ENCODE peak calls at places on chromosomes 2 and 18, in nine cellular contexts. A is esophagus muscularis mucosa, Z is IMR-90, N is progenitor cell of endocrine pancreas, U is uterus, J is MM.1S, G is psoas muscle, O is cardiac fibroblast, B is astrocyte of the spinal cord. W is an unnamed sample.

GRCh38 chr18:7363338-7363737 is 132.4 kb downstream of the LRRC30 start:
- DNase-seq in A (no peak), Z (no peak), N (no peak), U (no peak), J (no peak), G (no peak), O (no peak), B (no peak), W (no peak)

GRCh38 chr2:60989256-60989655 is 28.3 kb upstream of the PEX13 start:
- DNase-seq in A (no peak), Z (no peak), N (no peak), U (no peak), J (no peak), G (no peak), O (no peak), B (no peak), W (no peak)

GRCh38 chr2:206443735-206444527 is 599 bp downstream of the ADAM23 start:
- DNase-seq in A (no peak), Z (peak), N (peak), U (no peak), J (peak), G (peak), O (no peak), B (peak), W (no peak)

GRCh38 chr2:236265675-236266074 is 1.5 kb upstream of the ASB18 start:
- DNase-seq in A (no peak), Z (no peak), N (no peak), U (no peak), J (no peak), G (peak), O (no peak), B (no peak), W (no peak)

GRCh38 chr18:28514699-28515098 is 337.8 kb upstream of the CDH2 start:
- DNase-seq in A (no peak), Z (no peak), N (no peak), U (no peak), J (no peak), G (no peak), O (no peak), B (no peak), W (no peak)

GRCh38 chr2:241950878-241951331 is 81.4 kb downstream of the RTP5 start:
- DNase-seq in A (no peak), Z (peak), N (peak), U (peak), J (peak), G (peak), O (peak), B (peak), W (peak)

GRCh38 chr2:219609149-219609750 is 11.6 kb downstream of the STK11IP start:
- DNase-seq in A (no peak), Z (no peak), N (no peak), U (no peak), J (no peak), G (no peak), O (no peak), B (no peak), W (no peak)

GRCh38 chr2:142825861-142826260 is 51.6 kb upstream of the KYNU start:
- DNase-seq in A (no peak), Z (no peak), N (no peak), U (no peak), J (no peak), G (no peak), O (no peak), B (peak), W (no peak)

GRCh38 chr2:100814453-100814852 is 5.5 kb upstream of the NPAS2 start:
- DNase-seq in A (no peak), Z (no peak), N (no peak), U (no peak), J (no peak), G (no peak), O (no peak), B (no peak), W (no peak)

GRCh38 chr2:223043164-223043941 is 8.6 kb upstream of the KCNE4 start:
- DNase-seq in A (no peak), Z (no peak), N (no peak), U (no peak), J (no peak), G (no peak), O (peak), B (no peak), W (no peak)

GRCh38 chr2:45771251-45771650 is 119.8 kb downstream of the PRKCE start:
- DNase-seq in A (no peak), Z (peak), N (no peak), U (peak), J (no peak), G (peak), O (peak), B (no peak), W (peak)

GRCh38 chr2:41922177-41922576 is 125.6 kb upstream of the PKDCC start:
- DNase-seq in A (no peak), Z (no peak), N (no peak), U (no peak), J (no peak), G (no peak), O (no peak), B (no peak), W (no peak)

GRCh38 chr2:219906114-219906693 is 278.8 kb downstream of the SLC4A3 start:
- DNase-seq in A (no peak), Z (no peak), N (no peak), U (no peak), J (no peak), G (no peak), O (no peak), B (no peak), W (no peak)

GRCh38 chr18:12076424-12077140 is 17.1 kb upstream of the ANKRD62 start:
- DNase-seq in A (no peak), Z (peak), N (no peak), U (no peak), J (peak), G (no peak), O (peak), B (no peak), W (no peak)

GRCh38 chr2:74142340-74142739 is 5.4 kb downstream of the BOLA3 start:
- DNase-seq in A (peak), Z (no peak), N (no peak), U (no peak), J (no peak), G (no peak), O (no peak), B (no peak), W (no peak)

GRCh38 chr2:70199320-70199864 is 8.6 kb upstream of the C2orf42 start:
- DNase-seq in A (no peak), Z (no peak), N (no peak), U (no peak), J (no peak), G (no peak), O (no peak), B (no peak), W (no peak)

GRCh38 chr2:113966832-113967231 is 76.9 kb downstream of the ACTR3 start:
- DNase-seq in A (no peak), Z (peak), N (no peak), U (no peak), J (no peak), G (no peak), O (peak), B (peak), W (no peak)

GRCh38 chr2:113964436-113964835 is 74.5 kb downstream of the ACTR3 start:
- DNase-seq in A (no peak), Z (peak), N (no peak), U (no peak), J (no peak), G (no peak), O (no peak), B (no peak), W (no peak)

GRCh38 chr2:113966171-113966570 is 76.3 kb downstream of the ACTR3 start:
- DNase-seq in A (no peak), Z (no peak), N (no peak), U (no peak), J (no peak), G (no peak), O (no peak), B (no peak), W (no peak)

GRCh38 chr2:113965228-113965627 is 75.3 kb downstream of the ACTR3 start:
- DNase-seq in A (no peak), Z (no peak), N (no peak), U (no peak), J (no peak), G (no peak), O (no peak), B (no peak), W (no peak)

GRCh38 chr2:113965644-113966043 is 75.8 kb downstream of the ACTR3 start:
- DNase-seq in A (no peak), Z (peak), N (no peak), U (no peak), J (peak), G (no peak), O (peak), B (peak), W (no peak)
- TF ChIP-seq CTCF in A (no peak), Z (peak), N (peak), U (no peak), J (peak), G (peak), O (peak), B (peak), W (peak)

DNA sequence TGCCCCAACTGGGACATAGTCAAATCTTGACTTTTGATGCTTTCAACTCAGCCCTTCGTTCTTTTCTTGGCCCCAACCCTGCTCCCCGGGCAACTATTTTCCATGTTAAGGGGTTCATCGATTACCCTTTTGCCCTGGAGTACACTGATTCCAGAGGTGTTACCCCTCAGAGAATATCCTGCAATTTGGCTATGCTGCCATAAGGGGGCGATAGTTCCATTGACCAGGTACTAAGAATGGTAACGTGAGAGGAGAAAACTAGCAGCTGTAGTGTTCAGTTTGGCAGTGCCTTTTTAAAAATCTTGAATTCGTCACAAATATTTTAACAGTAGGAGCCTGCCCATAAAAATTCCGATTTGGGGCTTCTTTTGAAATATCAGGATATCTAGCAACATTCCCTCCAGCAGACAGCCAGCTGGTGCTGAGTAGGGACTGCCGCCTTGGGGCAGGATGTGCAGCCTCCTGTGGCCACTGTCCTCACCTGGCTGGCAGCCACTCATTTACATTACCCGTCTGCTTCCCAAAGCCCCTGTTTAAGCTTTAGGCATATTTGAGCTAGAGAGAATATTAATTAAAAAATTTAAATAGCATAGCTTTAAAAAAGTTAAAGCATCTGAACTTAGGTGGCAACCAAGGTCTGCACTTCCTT is 146.3 kb upstream of the SKOR2 start:
- DNase-seq in A (no peak), Z (no peak), N (no peak), U (no peak), J (peak), G (no peak), O (no peak), B (no peak), W (no peak)
- TF ChIP-seq CTCF in A (no peak), Z (peak), N (peak), U (no peak), J (peak), G (no peak), O (no peak), B (peak), W (peak)

DNA sequence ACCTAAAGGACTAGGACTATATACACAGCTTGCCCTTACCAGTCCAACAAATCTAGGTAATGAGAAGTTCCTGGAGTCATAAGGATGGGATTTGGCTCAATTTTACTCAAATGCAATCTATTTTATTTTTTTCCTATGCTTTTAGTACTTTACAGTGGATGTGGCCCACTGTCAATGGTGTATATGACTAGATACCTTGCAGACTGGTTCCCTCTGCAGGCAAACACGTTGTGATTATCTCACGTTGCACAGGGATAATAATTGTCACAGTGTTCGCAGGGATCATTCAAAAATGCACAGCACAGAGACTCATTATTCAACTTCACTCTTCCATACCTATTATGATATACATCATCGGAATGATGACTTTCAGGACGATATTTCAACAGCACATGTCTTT is 359.7 kb downstream of the MBD2 start:
- DNase-seq in A (no peak), Z (no peak), N (no peak), U (no peak), J (no peak), G (no peak), O (peak), B (no peak), W (no peak)
- TF ChIP-seq CTCF in A (no peak), Z (no peak), N (no peak), U (no peak), J (no peak), G (no peak), O (no peak), B (no peak), W (no peak)

GRCh38 chr2:84071050-84071449 is 388.0 kb downstream of the SUCLG1 start:
- DNase-seq in A (no peak), Z (no peak), N (no peak), U (no peak), J (no peak), G (no peak), O (no peak), B (no peak), W (no peak)

GRCh38 chr2:84065857-84066256 is 393.2 kb downstream of the SUCLG1 start:
- DNase-seq in A (no peak), Z (no peak), N (no peak), U (no peak), J (no peak), G (no peak), O (no peak), B (no peak), W (no peak)
- TF ChIP-seq CTCF in A (no peak), Z (no peak), N (no peak), U (no peak), J (no peak), G (no peak), O (no peak), B (no peak), W (no peak)

GRCh38 chr2:105177008-105177407 is 64.5 kb upstream of the GPR45 start:
- DNase-seq in A (no peak), Z (no peak), N (no peak), U (no peak), J (no peak), G (no peak), O (no peak), B (no peak), W (no peak)

GRCh38 chr2:105180491-105180972 is 61.0 kb upstream of the GPR45 start:
- DNase-seq in A (peak), Z (no peak), N (no peak), U (no peak), J (no peak), G (no peak), O (no peak), B (no peak), W (no peak)

GRCh38 chr2:105181282-105181681 is 60.3 kb upstream of the GPR45 start:
- DNase-seq in A (peak), Z (no peak), N (no peak), U (no peak), J (no peak), G (no peak), O (no peak), B (no peak), W (no peak)

GRCh38 chr2:105177546-105178254 is 63.8 kb upstream of the GPR45 start:
- DNase-seq in A (no peak), Z (no peak), N (no peak), U (no peak), J (no peak), G (no peak), O (no peak), B (no peak), W (no peak)

DNA sequence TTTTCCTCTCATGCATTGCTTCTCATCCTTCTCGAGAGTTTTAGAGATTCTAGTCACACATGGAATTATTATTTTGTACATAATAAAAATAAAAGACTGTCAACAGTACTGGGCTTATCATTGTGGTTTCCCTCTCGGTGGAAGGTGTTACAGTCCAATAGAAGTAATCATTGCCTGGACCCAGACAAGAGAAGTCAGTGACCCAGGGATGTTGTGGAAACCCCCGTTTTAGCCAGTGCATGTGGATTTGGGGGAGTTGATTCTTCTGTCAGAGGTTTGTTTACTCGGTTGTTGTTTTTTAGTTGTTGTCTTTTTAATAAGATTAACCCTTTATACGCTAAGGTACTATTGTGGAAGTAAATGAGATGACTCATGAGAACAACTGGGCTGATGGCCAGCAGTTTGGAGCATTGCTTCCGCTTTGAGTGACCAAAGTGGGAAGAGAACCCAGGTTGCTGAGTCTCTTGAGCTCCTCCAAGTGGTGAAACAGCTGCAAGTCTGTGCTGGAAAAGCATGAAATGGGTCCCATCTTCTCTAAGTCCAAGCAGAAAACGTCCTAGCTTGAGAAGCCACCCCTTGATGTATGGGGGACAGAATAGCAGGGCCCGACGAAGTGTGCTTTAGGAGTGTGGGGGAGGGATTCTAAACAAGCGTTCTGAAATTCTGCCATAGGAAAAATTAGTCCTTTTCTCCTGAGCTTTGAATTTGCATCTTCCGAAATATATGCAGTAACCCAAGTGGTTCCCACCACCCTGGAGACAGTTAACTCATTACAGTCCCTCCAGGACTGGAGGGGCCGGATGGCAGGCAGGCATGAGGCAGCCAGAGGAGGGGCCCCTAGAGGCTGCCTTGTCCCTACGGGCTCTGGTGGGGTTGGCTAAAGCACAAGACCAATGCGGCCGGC is 61.8 kb upstream of the GPR45 start:
- DNase-seq in A (peak), Z (peak), N (no peak), U (no peak), J (no peak), G (peak), O (peak), B (peak), W (no peak)
- TF ChIP-seq CTCF in A (no peak), Z (peak), N (peak), U (no peak), J (peak), G (no peak), O (peak), B (peak), W (no peak)

DNA sequence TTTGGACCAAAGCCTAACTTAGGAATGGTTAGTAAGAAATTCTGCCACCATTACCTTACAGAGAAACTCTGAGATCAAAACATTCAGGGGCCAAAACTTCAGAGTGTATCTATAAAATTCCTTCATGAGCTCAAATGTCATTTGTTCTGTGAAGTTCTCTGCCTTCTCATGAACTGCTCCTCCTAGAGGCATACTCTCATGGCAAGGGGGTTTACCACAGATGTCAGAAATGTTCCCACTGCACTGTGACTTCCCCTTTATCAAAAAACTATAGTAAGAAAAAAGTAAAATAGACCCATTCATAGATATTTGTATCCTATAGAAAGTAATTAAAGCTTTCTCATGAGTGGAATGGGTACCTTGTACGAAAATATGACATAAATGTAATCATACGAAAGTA is 68.5 kb downstream of the USP40 start:
- DNase-seq in A (no peak), Z (no peak), N (no peak), U (no peak), J (no peak), G (no peak), O (no peak), B (no peak), W (no peak)
- TF ChIP-seq CTCF in A (no peak), Z (no peak), N (no peak), U (no peak), J (no peak), G (no peak), O (no peak), B (no peak), W (no peak)

W was measured in CD14-positive monocyte.